ENCODE peak calls at places on chromosomes 2 and 18, in five cellular contexts. C is SK-N-SH, R is mesendoderm, L is neural progenitor cell, G is mammary epithelial cell. K is an unnamed sample.

GRCh38 chr2:218615868-218616315 is 8.2 kb downstream of the PLCD4 start:
- DNase-seq in C (no peak), L (no peak), R (no peak), G (no peak), K (no peak)

GRCh38 chr2:149733936-149734685 is 146.5 kb upstream of the MMADHC start:
- DNase-seq in C (peak), G (peak), R (peak), L (no peak), K (no peak)

GRCh38 chr2:133667085-133667484 is 98.8 kb upstream of the NCKAP5 start:
- DNase-seq in G (peak), L (no peak), R (peak), C (no peak), K (no peak)

GRCh38 chr2:65666156-65666725 is 233.8 kb upstream of the SPRED2 start:
- DNase-seq in G (peak), C (no peak), R (peak), L (no peak), K (no peak)

GRCh38 chr2:47011264-47011663 is 95.7 kb upstream of the MCFD2 start:
- DNase-seq in R (no peak), G (no peak), L (no peak), C (no peak), K (no peak)

GRCh38 chr2:241894681-241895426 is 25.3 kb downstream of the RTP5 start:
- DNase-seq in L (no peak), C (no peak), R (no peak), G (no peak), K (no peak)

GRCh38 chr18:21064347-21064746 is 47.3 kb downstream of the ROCK1 start:
- DNase-seq in L (no peak), R (peak), G (no peak), C (no peak), K (no peak)

GRCh38 chr2:198371902-198372611 is 567.7 kb downstream of the PLCL1 start:
- DNase-seq in G (peak), C (no peak), L (no peak), R (no peak), K (no peak)

GRCh38 chr18:44602845-44603244 is 77.8 kb upstream of the SETBP1 start:
- DNase-seq in R (no peak), C (no peak), L (no peak), G (peak), K (no peak)
- H3K9ac ChIP-seq in R (no peak), C (no peak), L (no peak), G (peak), K (no peak)

DNA sequence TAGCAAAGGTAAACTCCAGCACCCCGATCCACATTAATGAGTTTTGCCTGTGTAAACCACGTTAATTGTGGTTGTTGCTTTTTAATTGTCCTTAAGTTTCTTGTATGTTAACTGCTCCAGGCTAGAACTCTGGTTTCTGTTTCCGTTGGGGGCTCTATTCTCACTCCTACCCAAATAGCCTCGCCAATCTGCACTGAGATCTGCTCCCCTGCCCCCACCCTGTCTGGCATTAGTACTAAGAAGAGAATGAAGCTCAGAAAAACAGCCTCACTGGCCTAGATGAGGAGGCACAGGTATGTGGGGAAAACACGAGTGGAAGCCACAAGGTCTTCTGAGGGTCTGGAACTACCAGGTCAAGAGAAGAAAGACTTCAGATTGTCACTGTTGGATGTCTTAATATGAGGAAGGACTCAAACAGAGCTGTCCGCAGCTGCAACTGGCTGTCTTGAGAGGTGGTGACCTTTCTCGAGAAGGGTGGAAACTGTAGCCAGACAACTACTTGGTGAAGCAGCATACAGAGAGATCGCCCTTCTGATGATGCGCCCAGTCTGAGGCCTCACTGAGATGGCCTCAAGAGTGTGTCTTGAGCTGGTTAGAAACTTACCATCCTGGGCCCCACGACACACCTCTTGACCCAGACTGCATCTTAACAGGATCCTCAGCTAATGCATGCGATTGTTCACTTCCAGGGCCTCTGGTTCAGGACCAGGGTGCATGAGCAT is 73.1 kb downstream of the TGOLN2 start:
- DNase-seq in R (peak), G (no peak), C (peak), L (peak), K (no peak)
- H3K9ac ChIP-seq in R (no peak), G (no peak), C (no peak), L (no peak), K (no peak)

GRCh38 chr2:73293534-73294171 is at the start of gene EGR4:
- DNase-seq in L (peak), G (peak), C (peak), R (peak), K (no peak)
- H3K9ac ChIP-seq in L (no peak), G (no peak), C (no peak), R (peak), K (no peak)

DNA sequence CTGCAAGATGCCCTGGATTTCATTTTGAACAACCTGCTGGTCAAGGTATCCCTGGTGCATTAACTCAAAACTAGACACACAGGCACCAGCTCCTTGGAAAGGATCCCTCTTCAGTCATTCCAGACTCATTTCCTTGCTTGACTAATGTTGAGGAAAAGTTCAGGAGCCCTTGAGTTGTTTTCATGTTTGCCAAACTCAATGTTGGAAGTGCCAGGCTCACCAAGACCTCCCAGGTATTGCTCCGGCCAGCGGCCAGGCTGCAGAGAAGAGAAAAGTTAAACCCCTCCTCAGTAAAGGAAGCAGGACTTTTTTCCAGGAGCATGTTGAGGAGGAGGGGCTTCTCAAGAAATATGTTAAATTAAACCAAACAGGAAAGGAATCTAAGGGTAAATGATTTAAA is 42.7 kb downstream of the TGIF1 start:
- DNase-seq in G (no peak), C (no peak), R (no peak), L (no peak), K (no peak)
- H3K9ac ChIP-seq in G (no peak), C (no peak), R (no peak), L (no peak), K (no peak)

K was measured in keratinocyte.